ENCODE peak calls at places on chromosomes 7 and 10, in six cellular contexts. C, I, Y, K, E and R are unnamed samples.

GRCh38 chr7:34727464-34727995 is 69.5 kb downstream of the NPSR1 start:
- DNase-seq in Y (no peak), E (no peak), C (no peak), I (no peak), K (no peak), R (no peak)

GRCh38 chr7:44051611-44052220 is 7.2 kb downstream of the DBNL start:
- DNase-seq in C (no peak), E (peak), K (no peak), Y (no peak), I (no peak), R (no peak)

GRCh38 chr7:139118234-139118802 is 8.8 kb upstream of the ZC3HAV1 start:
- DNase-seq in E (no peak), I (no peak), Y (no peak), C (no peak), K (no peak), R (no peak)

GRCh38 chr10:5829267-5829666 is 16.0 kb upstream of the GDI2 start:
- DNase-seq in I (no peak), E (no peak), Y (no peak), K (no peak), C (no peak), R (no peak)

GRCh38 chr10:118818621-118819221 is 64.0 kb upstream of the CACUL1 start:
- DNase-seq in K (no peak), C (no peak), Y (no peak), I (no peak), E (no peak), R (no peak)

GRCh38 chr7:17183630-17184328 is 114.7 kb upstream of the AHR start:
- DNase-seq in I (no peak), C (no peak), E (no peak), Y (no peak), K (peak), R (no peak)

GRCh38 chr7:68245688-68246087 is 1249.1 kb downstream of the TYW1 start:
- DNase-seq in C (peak), E (no peak), K (no peak), Y (no peak), I (no peak), R (no peak)

GRCh38 chr10:23157691-23158369 is 34.3 kb upstream of the PTF1A start:
- DNase-seq in E (no peak), Y (no peak), K (peak), I (no peak), C (peak), R (no peak)

GRCh38 chr7:98294798-98295382 is 13.4 kb downstream of the BRI3 start:
- DNase-seq in Y (no peak), E (no peak), K (peak), C (no peak), I (no peak), R (no peak)

GRCh38 chr7:22373911-22374310 is 17.0 kb upstream of the RAPGEF5 start:
- DNase-seq in K (no peak), E (no peak), I (no peak), C (no peak), Y (no peak), R (no peak)

GRCh38 chr10:21273400-21273968 is 252.0 kb downstream of the SKIDA1 start:
- DNase-seq in I (no peak), E (no peak), C (no peak), K (no peak), Y (no peak), R (no peak)

GRCh38 chr10:5991708-5992107 is 14.4 kb upstream of the IL15RA start:
- DNase-seq in K (no peak), E (no peak), I (no peak), C (no peak), Y (no peak), R (no peak)

GRCh38 chr10:113844091-113844490 is 9.8 kb downstream of the DCLRE1A start:
- DNase-seq in K (peak), E (no peak), Y (no peak), C (no peak), I (no peak), R (no peak)

GRCh38 chr7:74684921-74685320 is 27.4 kb downstream of the GTF2I start:
- DNase-seq in Y (no peak), E (no peak), K (no peak), C (no peak), I (no peak), R (no peak)

GRCh38 chr10:112834661-112835060 is 115.4 kb upstream of the TCF7L2 start:
- DNase-seq in E (no peak), I (no peak), K (no peak), Y (no peak), C (no peak), R (no peak)

GRCh38 chr10:68269562-68269961 is 37.6 kb upstream of the ATOH7 start:
- DNase-seq in E (no peak), K (no peak), I (no peak), Y (no peak), C (no peak), R (no peak)

GRCh38 chr7:68692511-68692910 is 905.8 kb upstream of the AUTS2 start:
- DNase-seq in Y (no peak), I (no peak), E (no peak), K (no peak), C (no peak), R (no peak)

GRCh38 chr7:34806831-34807230 is 148.8 kb downstream of the NPSR1 start:
- DNase-seq in Y (no peak), E (no peak), C (no peak), K (no peak), I (no peak), R (no peak)

GRCh38 chr7:87370660-87371180 is 25.3 kb downstream of the CROT start:
- DNase-seq in C (no peak), I (no peak), Y (no peak), E (no peak), K (peak), R (no peak)

GRCh38 chr7:75989084-75989725 is 5.2 kb downstream of the TMEM120A start:
- DNase-seq in K (no peak), I (no peak), E (peak), Y (no peak), C (no peak), R (no peak)

GRCh38 chr7:99036531-99037175 is 107.3 kb downstream of the SMURF1 start:
- DNase-seq in I (no peak), E (no peak), C (no peak), Y (no peak), K (peak), R (peak)

GRCh38 chr10:132691711-132692153 is 94.2 kb downstream of the NKX6-2 start:
- DNase-seq in Y (no peak), I (no peak), C (no peak), E (no peak), K (no peak), R (peak)

GRCh38 chr10:5582736-5583135 is 58.0 kb downstream of the CALML3 start:
- DNase-seq in K (no peak), E (no peak), I (no peak), C (no peak), Y (no peak), R (no peak)

GRCh38 chr10:35561670-35562069 is 43.5 kb upstream of the GJD4 start:
- DNase-seq in Y (no peak), I (no peak), K (no peak), C (no peak), E (no peak), R (peak)

GRCh38 chr10:15427836-15428414 is 56.8 kb upstream of the FAM171A1 start:
- DNase-seq in C (peak), E (no peak), Y (no peak), I (no peak), K (peak), R (no peak)

GRCh38 chr10:22597142-22597541 is 117.2 kb downstream of the PIP4K2A start:
- DNase-seq in E (no peak), I (no peak), C (no peak), K (no peak), Y (no peak), R (no peak)

GRCh38 chr7:6323936-6324701 is 51.7 kb upstream of the CYTH3 start:
- DNase-seq in Y (no peak), E (no peak), C (no peak), K (no peak), I (no peak), R (no peak)

GRCh38 chr7:17302575-17303142 is 4.2 kb downstream of the AHR start:
- DNase-seq in E (no peak), C (no peak), Y (no peak), K (peak), I (no peak), R (no peak)

GRCh38 chr10:71286521-71287294 is 32.4 kb upstream of the SLC29A3 start:
- DNase-seq in Y (no peak), I (no peak), K (no peak), C (no peak), E (no peak), R (no peak)

GRCh38 chr7:129363-130221 is 62.8 kb upstream of the FAM20C start:
- DNase-seq in E (peak), Y (no peak), I (no peak), K (no peak), C (no peak), R (peak)

GRCh38 chr7:2066251-2066919 is 166.4 kb downstream of the MAD1L1 start:
- DNase-seq in K (no peak), Y (no peak), E (no peak), I (no peak), C (no peak), R (no peak)

DNA sequence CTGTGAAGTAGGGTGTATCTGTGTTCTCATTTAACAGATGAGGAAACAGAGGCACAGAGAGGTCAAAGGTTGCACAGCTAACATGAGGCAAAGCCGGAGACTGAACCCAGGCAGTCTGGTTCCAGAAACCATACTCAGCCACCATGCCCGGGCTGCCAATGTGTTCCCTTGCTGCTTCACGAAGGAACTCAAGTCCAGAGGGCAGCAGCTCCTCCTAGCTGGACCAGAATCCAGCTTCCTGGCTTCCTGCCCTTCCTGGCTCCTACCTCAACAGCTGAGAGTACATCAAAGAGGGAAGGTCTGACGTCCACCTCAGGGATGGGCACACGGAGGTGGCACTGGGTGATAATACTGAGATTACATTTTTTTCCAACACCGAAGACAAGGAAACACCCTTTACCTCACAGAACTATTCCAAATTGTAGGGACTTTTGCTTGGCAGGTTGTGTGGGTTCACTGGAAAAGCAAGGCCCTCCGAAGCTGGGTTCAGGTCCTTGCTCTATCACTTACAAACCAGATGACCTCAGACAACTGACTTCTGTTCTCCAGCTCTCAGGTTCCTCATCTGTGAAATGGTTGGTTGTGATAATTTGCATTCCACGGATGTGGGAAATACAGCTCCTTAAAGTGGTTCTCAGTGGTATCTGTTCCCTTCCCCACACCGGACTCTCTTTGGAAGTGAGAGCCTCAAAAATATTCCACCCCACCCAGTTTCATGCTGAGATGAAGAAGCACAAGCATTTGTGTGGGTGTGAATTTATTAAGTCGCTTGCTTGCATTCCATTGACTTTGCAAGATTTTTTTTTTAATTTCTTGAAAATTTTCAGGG is 154.1 kb upstream of the ZMIZ1 start:
- DNase-seq in E (peak), C (no peak), I (no peak), K (peak), Y (no peak), R (peak)
- TF ChIP-seq CTCF in E (no peak), C (no peak), I (no peak), K (no peak), Y (no peak), R (no peak)

GRCh38 chr10:124678566-124679240 is 65.5 kb downstream of the FAM53B start:
- DNase-seq in Y (no peak), C (no peak), E (no peak), K (no peak), I (no peak), R (no peak)
- H3K4me3 ChIP-seq in Y (no peak), C (no peak), E (no peak), K (no peak), I (no peak), R (no peak)

DNA sequence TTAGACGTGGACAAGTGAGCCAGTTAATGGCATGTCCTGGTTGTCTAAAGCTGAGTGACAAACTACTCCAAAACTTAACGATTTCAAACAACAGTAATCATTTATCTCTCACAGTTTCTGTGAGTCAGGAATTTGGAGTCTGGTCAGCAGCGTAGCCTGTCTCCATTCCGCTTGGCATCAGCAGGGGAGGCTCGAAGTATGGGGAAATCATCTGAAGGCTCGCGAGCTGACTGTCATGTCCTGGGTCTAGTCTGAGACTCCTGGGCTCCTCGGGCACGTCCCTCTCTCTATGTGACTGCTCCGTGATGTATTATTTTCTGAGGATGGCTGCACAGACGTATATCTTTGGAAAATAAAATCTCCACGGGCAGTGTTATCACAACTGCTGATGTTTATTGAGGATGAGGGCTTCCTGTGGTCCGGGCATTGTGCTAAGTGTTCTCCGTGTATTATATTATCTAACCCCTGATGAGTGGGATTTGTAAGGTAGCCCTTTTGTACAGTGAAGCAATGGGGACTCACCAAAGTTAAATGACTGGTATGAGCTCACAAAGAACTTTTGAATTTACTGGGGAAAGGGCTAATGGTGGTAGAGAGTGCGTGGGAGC is 23.3 kb upstream of the PCGF5 start:
- DNase-seq in E (no peak), K (no peak), C (no peak), I (no peak), Y (no peak), R (no peak)
- TF ChIP-seq CTCF in E (no peak), K (no peak), C (no peak), I (no peak), Y (no peak), R (no peak)

GRCh38 chr7:140391634-140392033 is 6.7 kb downstream of the SLC37A3 start:
- DNase-seq in C (no peak), I (no peak), E (no peak), Y (no peak), K (no peak), R (no peak)

GRCh38 chr7:140390034-140390433 is 8.3 kb downstream of the SLC37A3 start:
- DNase-seq in I (no peak), E (no peak), K (no peak), Y (no peak), C (no peak), R (no peak)

GRCh38 chr7:140393756-140394306 is 4.5 kb downstream of the SLC37A3 start:
- DNase-seq in Y (no peak), C (no peak), I (no peak), E (no peak), K (no peak), R (no peak)

GRCh38 chr7:140389445-140389844 is 8.9 kb downstream of the SLC37A3 start:
- DNase-seq in K (no peak), I (no peak), C (no peak), E (no peak), Y (no peak), R (no peak)

GRCh38 chr7:140390466-140391190 is 7.7 kb downstream of the SLC37A3 start:
- DNase-seq in C (no peak), E (no peak), I (no peak), Y (no peak), K (no peak), R (no peak)
- H3K4me3 ChIP-seq in C (no peak), E (no peak), I (no peak), Y (no peak), K (no peak), R (no peak)